ENCODE peak calls at places on chromosomes 4 and X, in five cellular contexts. One of them, this sample, is unnamed.

GRCh38 chr4:153497988-153498967 is 32.1 kb downstream of the TMEM131L start:
- DNase-seq in fibroblast of pulmonary artery: peak
- DNase-seq in tibial artery: no peak
- DNase-seq in GM23248: peak
- DNase-seq in GM12865: peak
- DNase-seq in this sample: peak

GRCh38 chr4:38424171-38424871 is 239.7 kb upstream of the KLF3 start:
- DNase-seq in GM23248: no peak
- DNase-seq in tibial artery: no peak
- DNase-seq in fibroblast of pulmonary artery: no peak
- DNase-seq in GM12865: no peak
- DNase-seq in this sample: no peak

GRCh38 chr4:133869486-133869885 is 332.1 kb downstream of the PABPC4L start:
- DNase-seq in GM23248: no peak
- DNase-seq in fibroblast of pulmonary artery: peak
- DNase-seq in tibial artery: no peak
- DNase-seq in GM12865: no peak
- DNase-seq in this sample: no peak

GRCh38 chr4:100581337-100581736 is 63.5 kb upstream of the EMCN start:
- DNase-seq in GM12865: peak
- DNase-seq in GM23248: no peak
- DNase-seq in tibial artery: no peak
- DNase-seq in fibroblast of pulmonary artery: peak
- DNase-seq in this sample: no peak

GRCh38 chr4:7381221-7381889 is 53.4 kb downstream of the PSAPL1 start:
- DNase-seq in fibroblast of pulmonary artery: no peak
- DNase-seq in GM12865: no peak
- DNase-seq in tibial artery: peak
- DNase-seq in GM23248: peak
- DNase-seq in this sample: no peak

GRCh38 chrX:113919387-113919786 is 664.5 kb upstream of the HTR2C start:
- DNase-seq in fibroblast of pulmonary artery: no peak
- DNase-seq in tibial artery: no peak
- DNase-seq in GM12865: peak
- DNase-seq in GM23248: no peak
- DNase-seq in this sample: no peak

GRCh38 chr4:176671532-176671931 is 121.2 kb downstream of the VEGFC start:
- DNase-seq in tibial artery: no peak
- DNase-seq in fibroblast of pulmonary artery: peak
- DNase-seq in GM12865: no peak
- DNase-seq in GM23248: no peak
- DNase-seq in this sample: peak

GRCh38 chrX:50615570-50616158 is 145.0 kb upstream of the DGKK start:
- DNase-seq in GM12865: no peak
- DNase-seq in GM23248: no peak
- DNase-seq in tibial artery: no peak
- DNase-seq in fibroblast of pulmonary artery: no peak
- DNase-seq in this sample: no peak

GRCh38 chr4:44194365-44194764 is 254.2 kb downstream of the KCTD8 start:
- DNase-seq in GM12865: no peak
- DNase-seq in GM23248: no peak
- DNase-seq in tibial artery: no peak
- DNase-seq in fibroblast of pulmonary artery: peak
- DNase-seq in this sample: no peak

GRCh38 chr4:53321151-53321987 is 44.5 kb downstream of the SCFD2 start:
- DNase-seq in GM12865: no peak
- DNase-seq in tibial artery: no peak
- DNase-seq in GM23248: peak
- DNase-seq in fibroblast of pulmonary artery: peak
- DNase-seq in this sample: peak

GRCh38 chr4:116070283-116070682 is 956.9 kb upstream of the NDST4 start:
- DNase-seq in GM12865: no peak
- DNase-seq in fibroblast of pulmonary artery: no peak
- DNase-seq in GM23248: peak
- DNase-seq in tibial artery: no peak
- DNase-seq in this sample: no peak

GRCh38 chr4:52863324-52863723 is 1.2 kb downstream of the RASL11B start:
- DNase-seq in GM23248: no peak
- DNase-seq in fibroblast of pulmonary artery: no peak
- DNase-seq in GM12865: no peak
- DNase-seq in tibial artery: no peak
- DNase-seq in this sample: no peak

GRCh38 chr4:16521156-16521915 is 295.1 kb upstream of the TAPT1 start:
- DNase-seq in fibroblast of pulmonary artery: no peak
- DNase-seq in GM23248: no peak
- DNase-seq in tibial artery: no peak
- DNase-seq in GM12865: no peak
- DNase-seq in this sample: no peak

GRCh38 chrX:14777484-14777883 is 95.4 kb downstream of the FANCB start:
- DNase-seq in fibroblast of pulmonary artery: peak
- DNase-seq in GM12865: no peak
- DNase-seq in GM23248: peak
- DNase-seq in tibial artery: no peak
- DNase-seq in this sample: peak

GRCh38 chr4:27789768-27790167 is 929.1 kb downstream of the STIM2 start:
- DNase-seq in fibroblast of pulmonary artery: no peak
- DNase-seq in GM23248: peak
- DNase-seq in GM12865: no peak
- DNase-seq in tibial artery: no peak
- DNase-seq in this sample: peak

GRCh38 chr4:40363382-40363920 is 28.3 kb downstream of the CHRNA9 start:
- DNase-seq in GM12865: no peak
- DNase-seq in fibroblast of pulmonary artery: no peak
- DNase-seq in GM23248: no peak
- DNase-seq in tibial artery: no peak
- DNase-seq in this sample: no peak

GRCh38 chr4:1317177-1318045 is 27.7 kb downstream of the MAEA start:
- DNase-seq in tibial artery: no peak
- DNase-seq in GM23248: no peak
- DNase-seq in GM12865: no peak
- DNase-seq in fibroblast of pulmonary artery: no peak
- DNase-seq in this sample: no peak

GRCh38 chr4:1307951-1308735 is 18.5 kb downstream of the MAEA start:
- DNase-seq in GM12865: no peak
- DNase-seq in GM23248: no peak
- DNase-seq in fibroblast of pulmonary artery: no peak
- DNase-seq in tibial artery: no peak
- DNase-seq in this sample: no peak

GRCh38 chrX:129954804-129955203 is 27.6 kb upstream of the BCORL1 start:
- DNase-seq in tibial artery: no peak
- DNase-seq in GM23248: no peak
- DNase-seq in GM12865: no peak
- DNase-seq in fibroblast of pulmonary artery: no peak
- DNase-seq in this sample: no peak

GRCh38 chr4:24210332-24210902 is 320.6 kb upstream of the PPARGC1A start:
- DNase-seq in fibroblast of pulmonary artery: peak
- DNase-seq in GM23248: peak
- DNase-seq in tibial artery: peak
- DNase-seq in GM12865: no peak
- DNase-seq in this sample: peak

GRCh38 chrX:80430826-80431501 is 10.7 kb downstream of the TENT5D start:
- DNase-seq in GM23248: peak
- DNase-seq in fibroblast of pulmonary artery: peak
- DNase-seq in GM12865: peak
- DNase-seq in tibial artery: no peak
- DNase-seq in this sample: no peak

GRCh38 chrX:152896450-152896849 is 1.4 kb upstream of the ZNF185 start:
- DNase-seq in fibroblast of pulmonary artery: peak
- DNase-seq in GM23248: peak
- DNase-seq in tibial artery: no peak
- DNase-seq in GM12865: no peak
- DNase-seq in this sample: no peak

GRCh38 chrX:154482786-154483185 is 3.6 kb downstream of the UBL4A start:
- DNase-seq in tibial artery: no peak
- DNase-seq in fibroblast of pulmonary artery: no peak
- DNase-seq in GM23248: no peak
- DNase-seq in GM12865: no peak
- DNase-seq in this sample: no peak

GRCh38 chr4:38413524-38414341 is 250.3 kb upstream of the KLF3 start:
- DNase-seq in fibroblast of pulmonary artery: no peak
- DNase-seq in GM23248: no peak
- DNase-seq in GM12865: no peak
- DNase-seq in tibial artery: no peak
- DNase-seq in this sample: no peak

DNA sequence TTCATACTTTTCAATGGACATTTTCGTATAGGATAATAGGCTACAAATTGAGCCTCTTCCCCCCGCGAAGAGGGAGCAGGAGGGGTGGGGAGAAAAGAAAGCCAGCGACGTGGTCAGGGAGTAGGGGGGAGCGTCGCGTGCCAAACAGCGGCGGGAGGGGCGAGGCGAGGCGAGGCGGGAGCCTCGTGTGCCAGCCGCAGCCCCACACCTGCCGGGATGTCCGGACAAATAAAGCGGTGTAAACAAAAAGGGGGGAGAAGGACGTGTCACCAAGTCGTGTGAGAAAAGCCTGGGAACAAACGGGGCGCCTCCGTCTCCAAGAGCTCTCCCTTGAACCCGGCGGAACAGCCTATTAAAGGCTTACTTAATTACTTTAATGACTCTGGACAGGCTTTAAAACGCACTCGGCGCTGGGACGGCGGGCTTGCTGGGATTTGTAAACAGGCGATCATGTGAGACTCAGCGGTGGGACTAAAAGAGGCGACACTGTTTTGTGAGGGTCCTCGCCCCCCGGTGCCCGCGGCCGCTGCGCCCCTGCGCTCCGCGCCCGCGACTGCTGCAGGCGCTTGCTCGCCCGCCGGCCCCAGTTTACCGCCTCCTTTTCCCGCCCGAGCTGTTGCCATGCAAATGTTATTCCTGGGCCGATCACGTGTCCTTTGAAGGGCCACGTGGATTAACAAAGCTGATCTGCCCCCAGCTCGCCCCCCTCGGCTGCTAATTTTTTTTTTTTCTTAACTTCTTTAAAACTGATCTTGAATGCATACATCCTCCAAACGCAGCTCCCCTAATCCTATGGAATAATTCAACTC is at the start of gene HELT:
- DNase-seq in GM23248: no peak
- DNase-seq in fibroblast of pulmonary artery: no peak
- DNase-seq in GM12865: no peak
- DNase-seq in tibial artery: no peak
- DNase-seq in this sample: no peak
- H3K4me3 ChIP-seq in GM23248: no peak
- H3K4me3 ChIP-seq in fibroblast of pulmonary artery: no peak
- H3K4me3 ChIP-seq in GM12865: no peak
- H3K4me3 ChIP-seq in tibial artery: peak
- H3K4me3 ChIP-seq in this sample: no peak

GRCh38 chr4:188029114-188029513 is 33.5 kb downstream of the ZFP42 start:
- DNase-seq in GM12865: no peak
- DNase-seq in tibial artery: no peak
- DNase-seq in fibroblast of pulmonary artery: no peak
- DNase-seq in GM23248: no peak
- DNase-seq in this sample: no peak
- H3K4me3 ChIP-seq in GM12865: no peak
- H3K4me3 ChIP-seq in tibial artery: no peak
- H3K4me3 ChIP-seq in fibroblast of pulmonary artery: no peak
- H3K4me3 ChIP-seq in GM23248: no peak
- H3K4me3 ChIP-seq in this sample: no peak

DNA sequence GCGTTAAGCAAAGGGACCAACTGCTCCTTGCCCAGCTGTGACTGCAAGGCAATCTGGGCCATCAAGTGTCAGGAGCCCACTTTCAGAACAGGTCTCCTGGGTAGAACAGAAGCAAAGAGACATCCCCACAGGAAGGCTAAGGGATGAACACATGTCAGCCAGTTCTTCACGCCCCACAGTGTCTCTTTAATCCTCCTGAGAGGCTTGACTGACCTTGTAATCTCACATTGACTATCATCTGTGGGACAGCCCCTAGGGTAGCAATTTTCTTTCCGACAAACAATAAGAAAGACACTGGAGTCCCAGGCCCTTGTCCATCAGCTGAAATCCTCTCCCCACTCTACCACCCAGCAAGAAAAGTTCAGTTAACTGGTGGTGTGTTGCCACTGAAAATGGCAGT is 1.0 kb downstream of the CHRDL1 start:
- DNase-seq in tibial artery: no peak
- DNase-seq in GM12865: no peak
- DNase-seq in GM23248: no peak
- DNase-seq in fibroblast of pulmonary artery: no peak
- DNase-seq in this sample: no peak
- H3K4me3 ChIP-seq in tibial artery: no peak
- H3K4me3 ChIP-seq in GM12865: no peak
- H3K4me3 ChIP-seq in GM23248: no peak
- H3K4me3 ChIP-seq in fibroblast of pulmonary artery: no peak
- H3K4me3 ChIP-seq in this sample: no peak

GRCh38 chrX:48736878-48737212 is 24.7 kb upstream of the GLOD5 start:
- DNase-seq in fibroblast of pulmonary artery: no peak
- DNase-seq in GM12865: no peak
- DNase-seq in GM23248: no peak
- DNase-seq in tibial artery: no peak
- DNase-seq in this sample: no peak
- H3K4me3 ChIP-seq in fibroblast of pulmonary artery: peak
- H3K4me3 ChIP-seq in GM12865: peak
- H3K4me3 ChIP-seq in GM23248: peak
- H3K4me3 ChIP-seq in tibial artery: peak
- H3K4me3 ChIP-seq in this sample: peak

GRCh38 chr4:89290727-89291126 is 16.9 kb downstream of the GPRIN3 start:
- DNase-seq in fibroblast of pulmonary artery: no peak
- DNase-seq in GM12865: no peak
- DNase-seq in tibial artery: no peak
- DNase-seq in GM23248: no peak
- DNase-seq in this sample: no peak
- H3K4me3 ChIP-seq in fibroblast of pulmonary artery: no peak
- H3K4me3 ChIP-seq in GM12865: no peak
- H3K4me3 ChIP-seq in tibial artery: no peak
- H3K4me3 ChIP-seq in GM23248: no peak
- H3K4me3 ChIP-seq in this sample: no peak

This sample was measured in skeletal muscle cell.